ENCODE peak calls at places on chromosomes 4 and X, in seven cellular contexts. One of them, this sample, is unnamed.
A peak's percentile ranks its signal among the peaks of the same experiment; 100 is the strongest.

GRCh38 chr4:152850377-152850776 is 70.6 kb downstream of the ARFIP1 start:
- DNase-seq in right atrium auricular region: no peak
- DNase-seq in adrenal gland: no peak
- DNase-seq in H1: peak; percentile 63
- DNase-seq in OCI-LY7: peak; percentile 71
- DNase-seq in endodermal cell: peak; percentile 83
- DNase-seq in tibial nerve: no peak
- DNase-seq in this sample: peak; percentile 50

GRCh38 chr4:16019666-16020065 is 56.7 kb upstream of the FGFBP2 start:
- DNase-seq in endodermal cell: no peak
- DNase-seq in right atrium auricular region: no peak
- DNase-seq in adrenal gland: no peak
- DNase-seq in tibial nerve: no peak
- DNase-seq in H1: no peak
- DNase-seq in OCI-LY7: no peak
- DNase-seq in this sample: no peak

GRCh38 chr4:12729384-12729783 is 754.8 kb downstream of the RAB28 start:
- DNase-seq in endodermal cell: no peak
- DNase-seq in right atrium auricular region: no peak
- DNase-seq in OCI-LY7: peak; percentile 39
- DNase-seq in tibial nerve: no peak
- DNase-seq in H1: no peak
- DNase-seq in adrenal gland: no peak
- DNase-seq in this sample: no peak

GRCh38 chr4:23369331-23369730 is 520.5 kb downstream of the PPARGC1A start:
- DNase-seq in H1: no peak
- DNase-seq in tibial nerve: no peak
- DNase-seq in endodermal cell: peak; percentile 55
- DNase-seq in right atrium auricular region: no peak
- DNase-seq in OCI-LY7: no peak
- DNase-seq in adrenal gland: no peak
- DNase-seq in this sample: no peak

GRCh38 chrX:74449322-74449936 is 28.1 kb downstream of the SLC16A2 start:
- DNase-seq in OCI-LY7: no peak
- DNase-seq in adrenal gland: no peak
- DNase-seq in endodermal cell: no peak
- DNase-seq in tibial nerve: no peak
- DNase-seq in right atrium auricular region: no peak
- DNase-seq in H1: no peak
- DNase-seq in this sample: peak; percentile 4

GRCh38 chr4:74659576-74660411 is 134.5 kb downstream of the BTC start:
- DNase-seq in H1: no peak
- DNase-seq in endodermal cell: peak; percentile 40
- DNase-seq in adrenal gland: peak; percentile 48
- DNase-seq in right atrium auricular region: no peak
- DNase-seq in tibial nerve: no peak
- DNase-seq in OCI-LY7: no peak
- DNase-seq in this sample: no peak

GRCh38 chr4:2931765-2932560 is 31.2 kb downstream of the NOP14 start:
- DNase-seq in H1: no peak
- DNase-seq in tibial nerve: no peak
- DNase-seq in adrenal gland: peak; percentile 47
- DNase-seq in right atrium auricular region: no peak
- DNase-seq in OCI-LY7: peak; percentile 82
- DNase-seq in endodermal cell: peak; percentile 83
- DNase-seq in this sample: peak; percentile 37

GRCh38 chr4:100022792-100023222 is 72.7 kb upstream of the H2AZ1 start:
- DNase-seq in endodermal cell: peak; percentile 82
- DNase-seq in adrenal gland: no peak
- DNase-seq in tibial nerve: no peak
- DNase-seq in H1: peak; percentile 15
- DNase-seq in right atrium auricular region: no peak
- DNase-seq in OCI-LY7: no peak
- DNase-seq in this sample: no peak

GRCh38 chrX:11791090-11791489 is 33.1 kb downstream of the MSL3 start:
- DNase-seq in right atrium auricular region: no peak
- DNase-seq in endodermal cell: no peak
- DNase-seq in OCI-LY7: no peak
- DNase-seq in H1: no peak
- DNase-seq in tibial nerve: no peak
- DNase-seq in adrenal gland: no peak
- DNase-seq in this sample: no peak

GRCh38 chr4:169260217-169260866 is 10.4 kb downstream of the SH3RF1 start:
- DNase-seq in right atrium auricular region: no peak
- DNase-seq in tibial nerve: no peak
- DNase-seq in endodermal cell: no peak
- DNase-seq in adrenal gland: no peak
- DNase-seq in H1: no peak
- DNase-seq in OCI-LY7: no peak
- DNase-seq in this sample: no peak

GRCh38 chr4:188162698-188163097 is 23.5 kb downstream of the TRIML1 start:
- DNase-seq in OCI-LY7: no peak
- DNase-seq in H1: no peak
- DNase-seq in right atrium auricular region: no peak
- DNase-seq in adrenal gland: no peak
- DNase-seq in tibial nerve: no peak
- DNase-seq in endodermal cell: no peak
- DNase-seq in this sample: no peak

GRCh38 chr4:186844059-186844681 is 120.5 kb upstream of the FAT1 start:
- DNase-seq in adrenal gland: no peak
- DNase-seq in endodermal cell: no peak
- DNase-seq in OCI-LY7: no peak
- DNase-seq in H1: no peak
- DNase-seq in tibial nerve: peak; percentile 27
- DNase-seq in right atrium auricular region: peak; percentile 67
- DNase-seq in this sample: peak; percentile 37

GRCh38 chr4:56701644-56702043 is 20.5 kb upstream of the HOPX start:
- DNase-seq in adrenal gland: no peak
- DNase-seq in OCI-LY7: no peak
- DNase-seq in H1: no peak
- DNase-seq in endodermal cell: no peak
- DNase-seq in tibial nerve: no peak
- DNase-seq in right atrium auricular region: no peak
- DNase-seq in this sample: no peak

GRCh38 chr4:38185406-38185805 is 225.2 kb downstream of the PTTG2 start:
- DNase-seq in OCI-LY7: no peak
- DNase-seq in H1: no peak
- DNase-seq in right atrium auricular region: no peak
- DNase-seq in tibial nerve: no peak
- DNase-seq in endodermal cell: no peak
- DNase-seq in adrenal gland: no peak
- DNase-seq in this sample: no peak

GRCh38 chr4:32172761-32173160 is 1452.6 kb downstream of the PCDH7 start:
- DNase-seq in right atrium auricular region: no peak
- DNase-seq in OCI-LY7: no peak
- DNase-seq in tibial nerve: no peak
- DNase-seq in adrenal gland: no peak
- DNase-seq in H1: no peak
- DNase-seq in endodermal cell: no peak
- DNase-seq in this sample: no peak

GRCh38 chr4:68368566-68369473 is 18.9 kb upstream of the YTHDC1 start:
- DNase-seq in OCI-LY7: no peak
- DNase-seq in H1: no peak
- DNase-seq in right atrium auricular region: no peak
- DNase-seq in adrenal gland: no peak
- DNase-seq in tibial nerve: no peak
- DNase-seq in endodermal cell: no peak
- DNase-seq in this sample: no peak

GRCh38 chr4:68447201-68447600 is at the start of gene TMPRSS11E:
- DNase-seq in H1: no peak
- DNase-seq in right atrium auricular region: no peak
- DNase-seq in tibial nerve: no peak
- DNase-seq in adrenal gland: no peak
- DNase-seq in endodermal cell: no peak
- DNase-seq in OCI-LY7: no peak
- DNase-seq in this sample: no peak

GRCh38 chr4:184807797-184808718 is 17.7 kb downstream of the ACSL1 start:
- DNase-seq in H1: peak; percentile 58
- DNase-seq in right atrium auricular region: no peak
- DNase-seq in endodermal cell: peak; percentile 83
- DNase-seq in adrenal gland: no peak
- DNase-seq in tibial nerve: no peak
- DNase-seq in OCI-LY7: no peak
- DNase-seq in this sample: peak; percentile 79

GRCh38 chr4:13322681-13323101 is 161.4 kb downstream of the RAB28 start:
- DNase-seq in endodermal cell: no peak
- DNase-seq in right atrium auricular region: no peak
- DNase-seq in OCI-LY7: no peak
- DNase-seq in adrenal gland: no peak
- DNase-seq in tibial nerve: no peak
- DNase-seq in H1: no peak
- DNase-seq in this sample: no peak

GRCh38 chr4:152957437-152958185 is 21.5 kb downstream of the FHDC1 start:
- DNase-seq in right atrium auricular region: no peak
- DNase-seq in OCI-LY7: no peak
- DNase-seq in tibial nerve: no peak
- DNase-seq in H1: no peak
- DNase-seq in adrenal gland: no peak
- DNase-seq in endodermal cell: peak; percentile 76
- DNase-seq in this sample: peak; percentile 47

GRCh38 chr4:24831637-24832036 is 36.3 kb downstream of the SOD3 start:
- DNase-seq in H1: no peak
- DNase-seq in tibial nerve: no peak
- DNase-seq in right atrium auricular region: no peak
- DNase-seq in OCI-LY7: no peak
- DNase-seq in endodermal cell: no peak
- DNase-seq in adrenal gland: no peak
- DNase-seq in this sample: no peak
- H3K36me3 ChIP-seq in H1: no peaks in the 10 kb centered on the region
- H3K36me3 ChIP-seq in tibial nerve: peaks cover 98% of the 10 kb centered on the region
- H3K36me3 ChIP-seq in right atrium auricular region: peaks cover 23% of the 10 kb centered on the region
- H3K36me3 ChIP-seq in OCI-LY7: no peaks in the 10 kb centered on the region
- H3K36me3 ChIP-seq in endodermal cell: no peaks in the 10 kb centered on the region
- H3K36me3 ChIP-seq in adrenal gland: no peaks in the 10 kb centered on the region
- H3K36me3 ChIP-seq in this sample: peaks cover 9% of the 10 kb centered on the region

GRCh38 chr4:109547394-109547793 is 12.7 kb upstream of the MCUB start:
- DNase-seq in OCI-LY7: no peak
- DNase-seq in adrenal gland: no peak
- DNase-seq in H1: no peak
- DNase-seq in right atrium auricular region: no peak
- DNase-seq in tibial nerve: no peak
- DNase-seq in endodermal cell: no peak
- DNase-seq in this sample: no peak
- TF ChIP-seq CTCF in OCI-LY7: no peak
- TF ChIP-seq CTCF in adrenal gland: no peak
- TF ChIP-seq CTCF in H1: no peak
- TF ChIP-seq CTCF in right atrium auricular region: no peak
- TF ChIP-seq CTCF in tibial nerve: no peak
- TF ChIP-seq CTCF in endodermal cell: no peak
- TF ChIP-seq CTCF in this sample: no peak

DNA sequence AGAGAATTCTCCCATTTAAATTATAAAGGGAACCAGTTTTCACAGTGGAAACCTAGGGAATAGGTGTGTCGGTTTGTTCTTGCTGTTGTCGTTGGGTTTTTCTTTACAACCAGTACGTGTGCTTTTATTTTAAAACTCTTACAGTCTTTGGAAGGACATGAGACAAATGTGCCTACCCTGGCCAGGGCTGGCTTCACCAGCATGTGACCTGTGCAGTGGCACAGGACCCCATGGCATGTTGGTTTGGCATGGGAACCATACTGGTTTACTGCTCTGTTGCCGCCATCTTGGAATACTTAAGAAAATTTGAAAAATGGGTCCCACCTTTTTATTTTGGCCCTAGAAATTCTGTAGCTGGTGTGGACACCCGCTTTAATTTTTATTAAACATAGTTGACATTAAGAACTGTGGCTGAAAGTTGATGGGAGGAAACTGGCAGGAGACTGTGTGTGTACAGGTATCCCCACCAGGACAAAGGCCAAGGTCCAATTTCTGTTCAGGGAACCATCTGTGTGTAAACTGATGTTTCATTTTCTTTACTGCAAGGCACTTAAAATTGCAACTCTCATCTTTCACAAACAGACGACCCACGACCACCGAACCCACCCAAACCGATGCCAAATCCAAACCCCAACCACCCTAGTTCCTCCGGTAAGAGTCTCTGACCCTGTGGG is 28.8 kb downstream of the CD99 start:
- DNase-seq in adrenal gland: no peak
- DNase-seq in tibial nerve: no peak
- DNase-seq in endodermal cell: no peak
- DNase-seq in OCI-LY7: no peak
- DNase-seq in right atrium auricular region: no peak
- DNase-seq in H1: no peak
- DNase-seq in this sample: no peak
- H3K36me3 ChIP-seq in adrenal gland: no peaks in the 10 kb centered on the region
- H3K36me3 ChIP-seq in tibial nerve: peaks cover 97% of the 10 kb centered on the region
- H3K36me3 ChIP-seq in endodermal cell: peaks cover 86% of the 10 kb centered on the region
- H3K36me3 ChIP-seq in OCI-LY7: peaks cover 82% of the 10 kb centered on the region
- H3K36me3 ChIP-seq in right atrium auricular region: peaks cover 83% of the 10 kb centered on the region
- H3K36me3 ChIP-seq in H1: peaks cover 3% of the 10 kb centered on the region
- H3K36me3 ChIP-seq in this sample: peaks cover 43% of the 10 kb centered on the region

GRCh38 chrX:142804085-142804484 is 221.6 kb upstream of the SPANXN4 start:
- DNase-seq in H1: no peak
- DNase-seq in right atrium auricular region: no peak
- DNase-seq in endodermal cell: peak; percentile 85
- DNase-seq in adrenal gland: no peak
- DNase-seq in OCI-LY7: no peak
- DNase-seq in tibial nerve: no peak
- DNase-seq in this sample: no peak
- TF ChIP-seq CTCF in H1: peak; percentile 49
- TF ChIP-seq CTCF in right atrium auricular region: no peak
- TF ChIP-seq CTCF in endodermal cell: peak; percentile 71
- TF ChIP-seq CTCF in adrenal gland: no peak
- TF ChIP-seq CTCF in OCI-LY7: peak; percentile 37
- TF ChIP-seq CTCF in tibial nerve: no peak
- TF ChIP-seq CTCF in this sample: no peak

DNA sequence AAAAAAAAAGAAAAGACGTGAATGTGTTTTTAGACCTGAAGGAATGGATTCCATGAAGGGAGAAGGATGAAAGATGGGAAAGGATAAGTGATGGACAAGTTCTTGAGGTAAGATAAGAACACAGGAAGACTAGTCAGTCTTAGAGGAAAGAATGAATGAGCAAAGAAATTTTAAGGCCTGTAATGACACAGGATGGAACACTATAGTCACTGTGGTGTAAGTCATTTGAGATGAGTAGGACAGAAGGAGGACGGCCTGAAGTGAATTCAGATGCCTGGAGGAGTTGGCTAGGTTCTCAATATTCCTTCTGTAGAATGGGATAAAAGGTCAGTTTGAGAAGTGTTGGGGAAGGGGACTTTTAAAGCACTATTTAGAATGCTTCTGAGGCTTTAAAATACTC is 3.8 kb downstream of the MSMO1 start:
- DNase-seq in right atrium auricular region: no peak
- DNase-seq in H1: no peak
- DNase-seq in endodermal cell: no peak
- DNase-seq in OCI-LY7: peak; percentile 29
- DNase-seq in adrenal gland: no peak
- DNase-seq in tibial nerve: no peak
- DNase-seq in this sample: no peak
- H3K36me3 ChIP-seq in right atrium auricular region: no peaks in the 10 kb centered on the region
- H3K36me3 ChIP-seq in H1: no peaks in the 10 kb centered on the region
- H3K36me3 ChIP-seq in endodermal cell: peaks cover 53% of the 10 kb centered on the region
- H3K36me3 ChIP-seq in OCI-LY7: peaks cover 79% of the 10 kb centered on the region
- H3K36me3 ChIP-seq in adrenal gland: no peaks in the 10 kb centered on the region
- H3K36me3 ChIP-seq in tibial nerve: peaks cover 5% of the 10 kb centered on the region
- H3K36me3 ChIP-seq in this sample: no peaks in the 10 kb centered on the region